ENCODE peak calls at places on chromosome 11, in five cellular contexts. One of them, this sample, is unnamed.

GRCh38 chr11:14969922-14970323 is 2.2 kb downstream of the CALCA start:
- DNase-seq in A549: no peak
- DNase-seq in adrenal gland: peak; percentile 13
- DNase-seq in lower leg skin: no peak
- DNase-seq in esophagus squamous epithelium: no peak
- DNase-seq in this sample: no peak

GRCh38 chr11:96863520-96863919 is 473.7 kb downstream of the JRKL start:
- DNase-seq in A549: no peak
- DNase-seq in adrenal gland: peak; percentile 42
- DNase-seq in lower leg skin: no peak
- DNase-seq in esophagus squamous epithelium: no peak
- DNase-seq in this sample: no peak

GRCh38 chr11:115290479-115291390 is 213.5 kb downstream of the CADM1 start:
- DNase-seq in A549: no peak
- DNase-seq in adrenal gland: no peak
- DNase-seq in lower leg skin: no peak
- DNase-seq in esophagus squamous epithelium: no peak
- DNase-seq in this sample: no peak

GRCh38 chr11:16148301-16148787 is 208.0 kb downstream of the SOX6 start:
- DNase-seq in A549: no peak
- DNase-seq in adrenal gland: no peak
- DNase-seq in lower leg skin: no peak
- DNase-seq in esophagus squamous epithelium: no peak
- DNase-seq in this sample: no peak

GRCh38 chr11:93585758-93586157 is 42.6 kb upstream of the SMCO4 start:
- DNase-seq in A549: peak; percentile 19
- DNase-seq in adrenal gland: peak; percentile 64
- DNase-seq in lower leg skin: no peak
- DNase-seq in esophagus squamous epithelium: no peak
- DNase-seq in this sample: no peak

GRCh38 chr11:69318093-69318420 is 24.1 kb downstream of the MYEOV start:
- DNase-seq in A549: no peak
- DNase-seq in adrenal gland: no peak
- DNase-seq in lower leg skin: no peak
- DNase-seq in esophagus squamous epithelium: no peak
- DNase-seq in this sample: no peak

GRCh38 chr11:35609656-35610055 is 8.6 kb upstream of the FJX1 start:
- DNase-seq in A549: no peak
- DNase-seq in adrenal gland: no peak
- DNase-seq in lower leg skin: no peak
- DNase-seq in esophagus squamous epithelium: no peak
- DNase-seq in this sample: no peak

GRCh38 chr11:36622431-36623136 is 24.5 kb upstream of the RAG2 start:
- DNase-seq in A549: peak; percentile 4
- DNase-seq in adrenal gland: no peak
- DNase-seq in lower leg skin: no peak
- DNase-seq in esophagus squamous epithelium: no peak
- DNase-seq in this sample: no peak

GRCh38 chr11:31826530-31827438 is 15.7 kb upstream of the PAX6 start:
- DNase-seq in A549: no peak
- DNase-seq in adrenal gland: no peak
- DNase-seq in lower leg skin: no peak
- DNase-seq in esophagus squamous epithelium: no peak
- DNase-seq in this sample: no peak

GRCh38 chr11:125330462-125331325 is 165.4 kb downstream of the FEZ1 start:
- DNase-seq in A549: no peak
- DNase-seq in adrenal gland: no peak
- DNase-seq in lower leg skin: no peak
- DNase-seq in esophagus squamous epithelium: no peak
- DNase-seq in this sample: no peak

GRCh38 chr11:31786996-31787685 is 24.0 kb downstream of the PAX6 start:
- DNase-seq in A549: no peak
- DNase-seq in adrenal gland: no peak
- DNase-seq in lower leg skin: no peak
- DNase-seq in esophagus squamous epithelium: no peak
- DNase-seq in this sample: no peak

GRCh38 chr11:27991731-27992130 is 116.2 kb downstream of the KIF18A start:
- DNase-seq in A549: no peak
- DNase-seq in adrenal gland: no peak
- DNase-seq in lower leg skin: no peak
- DNase-seq in esophagus squamous epithelium: no peak
- DNase-seq in this sample: no peak

GRCh38 chr11:29162490-29162889 is 854.3 kb downstream of the KCNA4 start:
- DNase-seq in A549: no peak
- DNase-seq in adrenal gland: no peak
- DNase-seq in lower leg skin: no peak
- DNase-seq in esophagus squamous epithelium: no peak
- DNase-seq in this sample: no peak

GRCh38 chr11:73139476-73140198 is 2.5 kb downstream of the FCHSD2 start:
- DNase-seq in A549: no peak
- DNase-seq in adrenal gland: no peak
- DNase-seq in lower leg skin: no peak
- DNase-seq in esophagus squamous epithelium: no peak
- DNase-seq in this sample: no peak

GRCh38 chr11:33015621-33016551 is at the start of gene DEPDC7:
- DNase-seq in A549: peak; percentile 89
- DNase-seq in adrenal gland: peak; percentile 73
- DNase-seq in lower leg skin: peak; percentile 81
- DNase-seq in esophagus squamous epithelium: peak; percentile 13
- DNase-seq in this sample: peak; percentile 33

GRCh38 chr11:68757711-68758110 is 6.4 kb upstream of the TESMIN start:
- DNase-seq in A549: no peak
- DNase-seq in adrenal gland: no peak
- DNase-seq in lower leg skin: no peak
- DNase-seq in esophagus squamous epithelium: no peak
- DNase-seq in this sample: no peak

GRCh38 chr11:69148806-69149205 is 6.9 kb upstream of the SMIM38 start:
- DNase-seq in A549: no peak
- DNase-seq in adrenal gland: no peak
- DNase-seq in lower leg skin: no peak
- DNase-seq in esophagus squamous epithelium: no peak
- DNase-seq in this sample: no peak

GRCh38 chr11:123690490-123690889 is 36.1 kb upstream of the SCN3B start:
- DNase-seq in A549: peak; percentile 10
- DNase-seq in adrenal gland: no peak
- DNase-seq in lower leg skin: no peak
- DNase-seq in esophagus squamous epithelium: no peak
- DNase-seq in this sample: no peak

GRCh38 chr11:28767574-28767973 is 659.4 kb downstream of the METTL15 start:
- DNase-seq in A549: no peak
- DNase-seq in adrenal gland: no peak
- DNase-seq in lower leg skin: no peak
- DNase-seq in esophagus squamous epithelium: no peak
- DNase-seq in this sample: no peak

GRCh38 chr11:97110376-97110775 is 720.6 kb downstream of the JRKL start:
- DNase-seq in A549: no peak
- DNase-seq in adrenal gland: no peak
- DNase-seq in lower leg skin: no peak
- DNase-seq in esophagus squamous epithelium: no peak
- DNase-seq in this sample: no peak

GRCh38 chr11:35413568-35413967 is 5.8 kb downstream of the SLC1A2 start:
- DNase-seq in A549: no peak
- DNase-seq in adrenal gland: no peak
- DNase-seq in lower leg skin: no peak
- DNase-seq in esophagus squamous epithelium: no peak
- DNase-seq in this sample: no peak

GRCh38 chr11:85953491-85954143 is 98.4 kb downstream of the CCDC83 start:
- DNase-seq in A549: no peak
- DNase-seq in adrenal gland: no peak
- DNase-seq in lower leg skin: no peak
- DNase-seq in esophagus squamous epithelium: no peak
- DNase-seq in this sample: no peak

GRCh38 chr11:82315093-82315492 is 418.6 kb downstream of the FAM181B start:
- DNase-seq in A549: no peak
- DNase-seq in adrenal gland: peak; percentile 26
- DNase-seq in lower leg skin: no peak
- DNase-seq in esophagus squamous epithelium: no peak
- DNase-seq in this sample: peak; percentile 12

GRCh38 chr11:102604011-102604410 is 21.1 kb downstream of the MMP20 start:
- DNase-seq in A549: no peak
- DNase-seq in adrenal gland: no peak
- DNase-seq in lower leg skin: no peak
- DNase-seq in esophagus squamous epithelium: no peak
- DNase-seq in this sample: no peak

GRCh38 chr11:44470849-44471248 is 94.6 kb upstream of the CD82 start:
- DNase-seq in A549: no peak
- DNase-seq in adrenal gland: no peak
- DNase-seq in lower leg skin: no peak
- DNase-seq in esophagus squamous epithelium: no peak
- DNase-seq in this sample: no peak

GRCh38 chr11:94525933-94526332 is 13.7 kb downstream of the C11orf97 start:
- DNase-seq in A549: no peak
- DNase-seq in adrenal gland: peak; percentile 62
- DNase-seq in lower leg skin: peak; percentile 54
- DNase-seq in esophagus squamous epithelium: no peak
- DNase-seq in this sample: no peak

GRCh38 chr11:69337211-69337721 is 43.3 kb downstream of the MYEOV start:
- DNase-seq in A549: no peak
- DNase-seq in adrenal gland: no peak
- DNase-seq in lower leg skin: no peak
- DNase-seq in esophagus squamous epithelium: no peak
- DNase-seq in this sample: peak; percentile 35

GRCh38 chr11:34053161-34053686 is 1.7 kb downstream of the CAPRIN1 start:
- DNase-seq in A549: peak; percentile 73
- DNase-seq in adrenal gland: peak; percentile 78
- DNase-seq in lower leg skin: peak; percentile 61
- DNase-seq in esophagus squamous epithelium: peak; percentile 9
- DNase-seq in this sample: peak; percentile 46
- TF ChIP-seq POLR2A in A549: peak; percentile 43
- TF ChIP-seq POLR2A in adrenal gland: no peak
- TF ChIP-seq POLR2A in lower leg skin: no peak
- TF ChIP-seq POLR2A in esophagus squamous epithelium: no peak
- TF ChIP-seq POLR2A in this sample: peak; percentile 65

GRCh38 chr11:1351278-1351937 is 38.3 kb upstream of the BRSK2 start:
- DNase-seq in A549: no peak
- DNase-seq in adrenal gland: no peak
- DNase-seq in lower leg skin: no peak
- DNase-seq in esophagus squamous epithelium: no peak
- DNase-seq in this sample: no peak
- TF ChIP-seq POLR2A in A549: peak; percentile 39
- TF ChIP-seq POLR2A in adrenal gland: no peak
- TF ChIP-seq POLR2A in lower leg skin: no peak
- TF ChIP-seq POLR2A in esophagus squamous epithelium: no peak
- TF ChIP-seq POLR2A in this sample: peak; percentile 55

GRCh38 chr11:45907911-45908370 is 870 bp upstream of the FREY1 start:
- DNase-seq in A549: no peak
- DNase-seq in adrenal gland: no peak
- DNase-seq in lower leg skin: no peak
- DNase-seq in esophagus squamous epithelium: no peak
- DNase-seq in this sample: no peak
- TF ChIP-seq POLR2A in A549: no peak
- TF ChIP-seq POLR2A in adrenal gland: no peak
- TF ChIP-seq POLR2A in lower leg skin: no peak
- TF ChIP-seq POLR2A in esophagus squamous epithelium: no peak
- TF ChIP-seq POLR2A in this sample: no peak

DNA sequence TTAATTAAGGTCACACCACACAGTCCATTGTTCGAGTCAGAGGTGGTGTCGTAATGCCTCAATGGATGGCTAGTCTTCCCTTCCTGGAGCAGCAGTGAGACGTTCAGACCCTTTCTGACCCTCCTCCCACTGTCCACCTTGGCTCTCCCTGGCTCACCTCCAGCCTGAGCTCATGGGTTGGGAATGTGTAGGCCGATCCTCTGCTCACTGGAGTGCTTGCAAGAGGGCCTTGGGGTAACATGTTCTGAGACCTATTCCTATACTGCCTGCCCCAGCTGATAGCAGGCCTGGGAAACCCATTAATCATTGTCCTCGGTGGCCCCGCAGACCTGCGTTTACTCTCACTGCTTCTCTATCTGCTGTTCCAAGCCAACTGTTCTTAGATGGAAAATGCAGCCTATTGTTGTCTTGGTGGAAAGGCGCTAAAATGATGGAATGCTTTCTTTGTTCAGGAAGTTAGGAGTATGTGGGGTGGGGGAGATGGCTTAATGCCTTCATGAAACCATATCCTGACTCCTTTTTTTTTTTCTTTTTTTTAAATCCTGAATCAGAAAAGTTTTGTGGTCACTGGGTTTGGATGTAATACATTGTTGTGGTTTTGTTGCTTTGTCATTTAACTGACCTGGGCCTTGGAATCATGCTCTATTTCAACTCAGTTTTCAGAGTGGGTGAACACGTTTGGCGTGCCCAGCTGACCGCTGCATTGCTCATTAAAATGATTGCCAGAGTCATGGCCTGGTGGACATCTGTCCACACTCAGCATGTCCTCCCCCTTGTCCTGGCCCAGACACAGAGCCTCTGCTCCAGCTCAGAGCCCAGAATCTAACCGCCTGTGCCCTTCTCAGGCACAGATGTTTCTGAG is 72.5 kb downstream of the MICAL2 start:
- DNase-seq in A549: peak; percentile 64
- DNase-seq in adrenal gland: no peak
- DNase-seq in lower leg skin: no peak
- DNase-seq in esophagus squamous epithelium: no peak
- DNase-seq in this sample: no peak
- TF ChIP-seq POLR2A in A549: no peak
- TF ChIP-seq POLR2A in adrenal gland: no peak
- TF ChIP-seq POLR2A in lower leg skin: no peak
- TF ChIP-seq POLR2A in esophagus squamous epithelium: no peak
- TF ChIP-seq POLR2A in this sample: no peak

DNA sequence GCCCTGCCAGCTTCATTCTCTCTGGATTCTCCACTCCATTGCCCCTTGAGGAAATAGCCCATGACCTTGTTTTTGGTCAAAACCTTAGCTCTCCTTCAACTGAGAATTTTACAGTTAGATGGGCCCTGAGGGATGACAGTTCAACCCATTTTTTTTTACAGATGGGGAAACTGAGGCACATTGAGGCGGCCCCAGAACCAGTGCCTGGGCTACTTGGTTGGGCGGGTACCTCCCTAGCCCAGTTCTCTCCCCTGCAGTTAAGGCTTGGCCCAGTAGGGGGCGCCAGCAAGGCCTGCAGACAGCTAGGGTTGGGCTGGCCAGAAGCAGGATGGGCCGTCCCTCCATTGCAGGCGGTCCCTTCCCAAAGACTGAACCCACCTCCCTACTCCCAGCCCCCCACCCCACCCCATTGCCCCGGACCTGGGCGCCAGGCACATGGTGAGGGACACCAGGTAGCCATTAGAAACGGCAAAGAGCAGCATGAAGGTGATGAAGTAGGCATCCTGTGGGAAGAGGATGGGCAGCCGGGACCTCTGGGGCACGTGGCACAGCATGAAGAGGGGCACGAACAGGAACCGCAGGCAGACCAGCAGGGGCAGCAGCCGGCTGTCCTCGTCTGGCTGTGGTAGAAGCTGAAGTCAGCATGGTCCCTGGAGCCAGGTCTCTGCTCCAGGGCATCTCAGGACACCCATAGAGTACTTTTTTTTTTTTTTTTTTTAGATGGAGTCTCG is 7.6 kb downstream of the SLC29A2 start:
- DNase-seq in A549: peak; percentile 59
- DNase-seq in adrenal gland: no peak
- DNase-seq in lower leg skin: no peak
- DNase-seq in esophagus squamous epithelium: no peak
- DNase-seq in this sample: peak; percentile 82
- TF ChIP-seq POLR2A in A549: no peak
- TF ChIP-seq POLR2A in adrenal gland: no peak
- TF ChIP-seq POLR2A in lower leg skin: no peak
- TF ChIP-seq POLR2A in esophagus squamous epithelium: no peak
- TF ChIP-seq POLR2A in this sample: peak; percentile 5

GRCh38 chr11:75554258-75555022 is 7.6 kb upstream of the SERPINH1 start:
- DNase-seq in A549: no peak
- DNase-seq in adrenal gland: peak; percentile 91
- DNase-seq in lower leg skin: peak; percentile 73
- DNase-seq in esophagus squamous epithelium: no peak
- DNase-seq in this sample: no peak
- TF ChIP-seq POLR2A in A549: no peak
- TF ChIP-seq POLR2A in adrenal gland: peak; percentile 62
- TF ChIP-seq POLR2A in lower leg skin: no peak
- TF ChIP-seq POLR2A in esophagus squamous epithelium: no peak
- TF ChIP-seq POLR2A in this sample: no peak

GRCh38 chr11:5684627-5685362 is at the start of gene TRIM5:
- DNase-seq in A549: peak; percentile 97
- DNase-seq in adrenal gland: peak; percentile 95
- DNase-seq in lower leg skin: peak; percentile 92
- DNase-seq in esophagus squamous epithelium: peak; percentile 21
- DNase-seq in this sample: peak; percentile 71
- TF ChIP-seq POLR2A in A549: peak; percentile 54
- TF ChIP-seq POLR2A in adrenal gland: peak; percentile 38
- TF ChIP-seq POLR2A in lower leg skin: no peak
- TF ChIP-seq POLR2A in esophagus squamous epithelium: no peak
- TF ChIP-seq POLR2A in this sample: peak; percentile 70

This sample was measured in GM12891.